ENCODE peak calls at places on chromosomes 3 and 15, in five cellular contexts. One of them, this sample, is unnamed.

GRCh38 chr3:56956906-56957305 is 103.6 kb upstream of the SPATA12 start:
- DNase-seq in fibroblast of lung: no peak
- DNase-seq in CD8-positive, alpha-beta memory T cell: no peak
- DNase-seq in heart left ventricle: no peak
- DNase-seq in uterus: no peak
- DNase-seq in this sample: no peak

GRCh38 chr3:69370156-69370944 is 15.5 kb downstream of the FRMD4B start:
- DNase-seq in CD8-positive, alpha-beta memory T cell: no peak
- DNase-seq in uterus: peak
- DNase-seq in fibroblast of lung: no peak
- DNase-seq in heart left ventricle: peak
- DNase-seq in this sample: no peak

GRCh38 chr3:14884665-14885064 is 62.7 kb upstream of the NR2C2 start:
- DNase-seq in fibroblast of lung: no peak
- DNase-seq in uterus: no peak
- DNase-seq in CD8-positive, alpha-beta memory T cell: no peak
- DNase-seq in heart left ventricle: no peak
- DNase-seq in this sample: no peak

GRCh38 chr3:7682822-7683229 is 818.8 kb upstream of the LMCD1 start:
- DNase-seq in fibroblast of lung: peak
- DNase-seq in uterus: no peak
- DNase-seq in CD8-positive, alpha-beta memory T cell: no peak
- DNase-seq in heart left ventricle: no peak
- DNase-seq in this sample: peak

GRCh38 chr15:89198934-89199333 is 22.4 kb downstream of the RLBP1 start:
- DNase-seq in heart left ventricle: no peak
- DNase-seq in uterus: no peak
- DNase-seq in fibroblast of lung: no peak
- DNase-seq in CD8-positive, alpha-beta memory T cell: no peak
- DNase-seq in this sample: no peak

GRCh38 chr15:92907880-92908279 is 7.8 kb downstream of the CHD2 start:
- DNase-seq in heart left ventricle: no peak
- DNase-seq in uterus: peak
- DNase-seq in CD8-positive, alpha-beta memory T cell: no peak
- DNase-seq in fibroblast of lung: peak
- DNase-seq in this sample: peak

GRCh38 chr3:52039846-52040245 is 16.5 kb downstream of the DUSP7 start:
- DNase-seq in fibroblast of lung: peak
- DNase-seq in CD8-positive, alpha-beta memory T cell: no peak
- DNase-seq in heart left ventricle: peak
- DNase-seq in uterus: peak
- DNase-seq in this sample: no peak

GRCh38 chr3:22609139-22609538 is 594.0 kb upstream of the UBE2E2 start:
- DNase-seq in CD8-positive, alpha-beta memory T cell: no peak
- DNase-seq in fibroblast of lung: no peak
- DNase-seq in uterus: no peak
- DNase-seq in heart left ventricle: no peak
- DNase-seq in this sample: no peak

GRCh38 chr3:189593581-189593980 is 37.6 kb upstream of the TP63 start:
- DNase-seq in uterus: no peak
- DNase-seq in fibroblast of lung: peak
- DNase-seq in CD8-positive, alpha-beta memory T cell: no peak
- DNase-seq in heart left ventricle: no peak
- DNase-seq in this sample: no peak

GRCh38 chr3:11523793-11524160 is 119.9 kb downstream of the VGLL4 start:
- DNase-seq in heart left ventricle: no peak
- DNase-seq in CD8-positive, alpha-beta memory T cell: no peak
- DNase-seq in uterus: peak
- DNase-seq in fibroblast of lung: no peak
- DNase-seq in this sample: no peak

GRCh38 chr3:195209836-195210551 is 61.0 kb downstream of the XXYLT1 start:
- DNase-seq in uterus: peak
- DNase-seq in CD8-positive, alpha-beta memory T cell: no peak
- DNase-seq in fibroblast of lung: peak
- DNase-seq in heart left ventricle: peak
- DNase-seq in this sample: no peak

GRCh38 chr3:150059729-150060128 is 89.0 kb upstream of the PFN2 start:
- DNase-seq in CD8-positive, alpha-beta memory T cell: no peak
- DNase-seq in uterus: no peak
- DNase-seq in fibroblast of lung: no peak
- DNase-seq in heart left ventricle: no peak
- DNase-seq in this sample: no peak

GRCh38 chr3:161879470-161879869 is 382.9 kb downstream of the OTOL1 start:
- DNase-seq in CD8-positive, alpha-beta memory T cell: no peak
- DNase-seq in uterus: no peak
- DNase-seq in fibroblast of lung: no peak
- DNase-seq in heart left ventricle: no peak
- DNase-seq in this sample: no peak

GRCh38 chr3:142595581-142595950 is 627 bp upstream of the PLS1 start:
- DNase-seq in CD8-positive, alpha-beta memory T cell: no peak
- DNase-seq in fibroblast of lung: peak
- DNase-seq in heart left ventricle: no peak
- DNase-seq in uterus: no peak
- DNase-seq in this sample: peak

GRCh38 chr3:16363636-16364035 is 98.6 kb downstream of the OXNAD1 start:
- DNase-seq in CD8-positive, alpha-beta memory T cell: no peak
- DNase-seq in uterus: no peak
- DNase-seq in heart left ventricle: no peak
- DNase-seq in fibroblast of lung: no peak
- DNase-seq in this sample: no peak

GRCh38 chr15:83275412-83275811 is 9.1 kb downstream of the BNC1 start:
- DNase-seq in fibroblast of lung: no peak
- DNase-seq in uterus: no peak
- DNase-seq in CD8-positive, alpha-beta memory T cell: no peak
- DNase-seq in heart left ventricle: no peak
- DNase-seq in this sample: no peak

GRCh38 chr3:20462226-20462625 is 276.2 kb upstream of the SGO1 start:
- DNase-seq in uterus: no peak
- DNase-seq in heart left ventricle: no peak
- DNase-seq in fibroblast of lung: no peak
- DNase-seq in CD8-positive, alpha-beta memory T cell: no peak
- DNase-seq in this sample: no peak

GRCh38 chr3:58288011-58288728 is 17.9 kb upstream of the RPP14 start:
- DNase-seq in heart left ventricle: no peak
- DNase-seq in CD8-positive, alpha-beta memory T cell: no peak
- DNase-seq in uterus: no peak
- DNase-seq in fibroblast of lung: no peak
- DNase-seq in this sample: no peak

GRCh38 chr15:68349173-68349572 is 71.6 kb downstream of the FEM1B start:
- DNase-seq in CD8-positive, alpha-beta memory T cell: no peak
- DNase-seq in uterus: no peak
- DNase-seq in fibroblast of lung: peak
- DNase-seq in heart left ventricle: no peak
- DNase-seq in this sample: no peak

GRCh38 chr15:62897634-62898033 is 144.9 kb upstream of the TPM1 start:
- DNase-seq in CD8-positive, alpha-beta memory T cell: no peak
- DNase-seq in heart left ventricle: no peak
- DNase-seq in fibroblast of lung: no peak
- DNase-seq in uterus: no peak
- DNase-seq in this sample: no peak

GRCh38 chr15:31390029-31390428 is 63.4 kb downstream of the KLF13 start:
- DNase-seq in fibroblast of lung: no peak
- DNase-seq in CD8-positive, alpha-beta memory T cell: no peak
- DNase-seq in heart left ventricle: no peak
- DNase-seq in uterus: no peak
- DNase-seq in this sample: peak

GRCh38 chr3:37279226-37279625 is 104.8 kb upstream of the LRRFIP2 start:
- DNase-seq in uterus: no peak
- DNase-seq in CD8-positive, alpha-beta memory T cell: no peak
- DNase-seq in fibroblast of lung: peak
- DNase-seq in heart left ventricle: no peak
- DNase-seq in this sample: no peak

GRCh38 chr3:190673157-190673556 is 159.3 kb downstream of the IL1RAP start:
- DNase-seq in uterus: no peak
- DNase-seq in heart left ventricle: no peak
- DNase-seq in fibroblast of lung: no peak
- DNase-seq in CD8-positive, alpha-beta memory T cell: no peak
- DNase-seq in this sample: peak

GRCh38 chr3:135887220-135887619 is 78.3 kb upstream of the PPP2R3A start:
- DNase-seq in fibroblast of lung: peak
- DNase-seq in heart left ventricle: no peak
- DNase-seq in uterus: no peak
- DNase-seq in CD8-positive, alpha-beta memory T cell: no peak
- DNase-seq in this sample: no peak

GRCh38 chr3:107855710-107856109 is 235.1 kb downstream of the CD47 start:
- DNase-seq in fibroblast of lung: peak
- DNase-seq in heart left ventricle: no peak
- DNase-seq in CD8-positive, alpha-beta memory T cell: no peak
- DNase-seq in uterus: no peak
- DNase-seq in this sample: no peak

GRCh38 chr15:93243573-93243972 is 154.6 kb upstream of the RGMA start:
- DNase-seq in uterus: no peak
- DNase-seq in CD8-positive, alpha-beta memory T cell: no peak
- DNase-seq in heart left ventricle: no peak
- DNase-seq in fibroblast of lung: no peak
- DNase-seq in this sample: no peak

GRCh38 chr15:70271422-70272088 is 173.8 kb upstream of the TLE3 start:
- DNase-seq in heart left ventricle: no peak
- DNase-seq in fibroblast of lung: peak
- DNase-seq in CD8-positive, alpha-beta memory T cell: no peak
- DNase-seq in uterus: peak
- DNase-seq in this sample: peak

GRCh38 chr15:59996498-59997041 is 7.5 kb upstream of the FOXB1 start:
- DNase-seq in uterus: no peak
- DNase-seq in heart left ventricle: no peak
- DNase-seq in CD8-positive, alpha-beta memory T cell: no peak
- DNase-seq in fibroblast of lung: no peak
- DNase-seq in this sample: no peak

GRCh38 chr3:113194747-113195400 is 16.5 kb upstream of the BOC start:
- DNase-seq in CD8-positive, alpha-beta memory T cell: no peak
- DNase-seq in heart left ventricle: no peak
- DNase-seq in fibroblast of lung: no peak
- DNase-seq in uterus: no peak
- DNase-seq in this sample: no peak

GRCh38 chr3:67521053-67521646 is 133.3 kb downstream of the SUCLG2 start:
- DNase-seq in heart left ventricle: no peak
- DNase-seq in uterus: no peak
- DNase-seq in fibroblast of lung: no peak
- DNase-seq in CD8-positive, alpha-beta memory T cell: no peak
- DNase-seq in this sample: no peak

GRCh38 chr15:67146875-67147381 is 81.5 kb downstream of the SMAD3 start:
- DNase-seq in fibroblast of lung: peak
- DNase-seq in uterus: peak
- DNase-seq in CD8-positive, alpha-beta memory T cell: no peak
- DNase-seq in heart left ventricle: no peak
- DNase-seq in this sample: peak

GRCh38 chr3:17088602-17089313 is 204.0 kb downstream of the PLCL2 start:
- DNase-seq in fibroblast of lung: no peak
- DNase-seq in CD8-positive, alpha-beta memory T cell: peak
- DNase-seq in uterus: no peak
- DNase-seq in heart left ventricle: no peak
- DNase-seq in this sample: no peak

GRCh38 chr15:75891895-75892294 is 11.8 kb upstream of the FBXO22 start:
- DNase-seq in CD8-positive, alpha-beta memory T cell: no peak
- DNase-seq in heart left ventricle: no peak
- DNase-seq in uterus: no peak
- DNase-seq in fibroblast of lung: peak
- DNase-seq in this sample: peak

GRCh38 chr3:194205675-194206133 is 69.8 kb downstream of the HES1 start:
- DNase-seq in uterus: no peak
- DNase-seq in fibroblast of lung: no peak
- DNase-seq in CD8-positive, alpha-beta memory T cell: no peak
- DNase-seq in heart left ventricle: no peak
- DNase-seq in this sample: no peak

GRCh38 chr3:50600841-50601591 is 10.6 kb downstream of the CISH start:
- DNase-seq in heart left ventricle: peak
- DNase-seq in uterus: peak
- DNase-seq in CD8-positive, alpha-beta memory T cell: peak
- DNase-seq in fibroblast of lung: peak
- DNase-seq in this sample: peak
- H3K27ac ChIP-seq in heart left ventricle: peak
- H3K27ac ChIP-seq in uterus: peak
- H3K27ac ChIP-seq in CD8-positive, alpha-beta memory T cell: peak
- H3K27ac ChIP-seq in fibroblast of lung: peak
- H3K27ac ChIP-seq in this sample: peak

GRCh38 chr3:179949869-179950268 is 86.9 kb downstream of the PEX5L start:
- DNase-seq in CD8-positive, alpha-beta memory T cell: no peak
- DNase-seq in uterus: no peak
- DNase-seq in heart left ventricle: no peak
- DNase-seq in fibroblast of lung: no peak
- DNase-seq in this sample: no peak
- H3K27ac ChIP-seq in CD8-positive, alpha-beta memory T cell: no peak
- H3K27ac ChIP-seq in uterus: no peak
- H3K27ac ChIP-seq in heart left ventricle: no peak
- H3K27ac ChIP-seq in fibroblast of lung: no peak
- H3K27ac ChIP-seq in this sample: no peak

DNA sequence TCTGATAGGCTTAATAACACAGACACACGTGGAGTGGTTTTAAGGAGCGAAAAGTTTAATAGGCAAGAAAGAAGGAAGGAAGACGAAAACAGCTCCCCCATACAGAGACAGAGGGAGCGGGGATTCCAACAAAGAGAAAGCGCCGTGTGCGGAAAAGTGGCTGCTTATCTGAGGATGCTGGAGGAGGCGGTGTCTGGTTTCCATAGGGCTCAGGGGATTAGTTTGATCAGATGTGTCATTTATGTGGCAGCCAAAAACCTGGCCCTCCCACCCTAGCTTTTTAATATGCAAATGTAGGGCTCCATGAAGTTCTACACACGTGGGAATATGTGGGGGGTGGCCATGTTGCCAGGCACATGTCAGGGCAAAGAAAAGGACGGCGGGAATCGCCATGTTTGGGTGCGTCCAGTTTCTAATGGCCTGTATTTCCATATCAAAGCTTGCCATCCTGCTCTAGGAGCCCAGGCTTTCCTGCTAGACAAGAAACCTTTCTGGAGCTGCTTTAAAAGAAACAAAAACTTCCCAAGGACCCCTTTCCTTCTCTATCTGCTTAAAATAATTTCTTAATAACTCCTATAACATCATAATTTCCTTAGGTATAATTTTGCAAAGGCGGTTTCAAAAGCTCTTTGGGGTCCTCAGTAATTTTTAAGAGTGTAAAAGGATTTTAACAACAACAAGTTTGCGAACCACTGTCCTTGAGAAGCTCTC is 749 bp upstream of the ZNF589 start:
- DNase-seq in fibroblast of lung: no peak
- DNase-seq in heart left ventricle: peak
- DNase-seq in uterus: no peak
- DNase-seq in CD8-positive, alpha-beta memory T cell: no peak
- DNase-seq in this sample: no peak
- H3K27ac ChIP-seq in fibroblast of lung: no peak
- H3K27ac ChIP-seq in heart left ventricle: peak
- H3K27ac ChIP-seq in uterus: peak
- H3K27ac ChIP-seq in CD8-positive, alpha-beta memory T cell: peak
- H3K27ac ChIP-seq in this sample: no peak

DNA sequence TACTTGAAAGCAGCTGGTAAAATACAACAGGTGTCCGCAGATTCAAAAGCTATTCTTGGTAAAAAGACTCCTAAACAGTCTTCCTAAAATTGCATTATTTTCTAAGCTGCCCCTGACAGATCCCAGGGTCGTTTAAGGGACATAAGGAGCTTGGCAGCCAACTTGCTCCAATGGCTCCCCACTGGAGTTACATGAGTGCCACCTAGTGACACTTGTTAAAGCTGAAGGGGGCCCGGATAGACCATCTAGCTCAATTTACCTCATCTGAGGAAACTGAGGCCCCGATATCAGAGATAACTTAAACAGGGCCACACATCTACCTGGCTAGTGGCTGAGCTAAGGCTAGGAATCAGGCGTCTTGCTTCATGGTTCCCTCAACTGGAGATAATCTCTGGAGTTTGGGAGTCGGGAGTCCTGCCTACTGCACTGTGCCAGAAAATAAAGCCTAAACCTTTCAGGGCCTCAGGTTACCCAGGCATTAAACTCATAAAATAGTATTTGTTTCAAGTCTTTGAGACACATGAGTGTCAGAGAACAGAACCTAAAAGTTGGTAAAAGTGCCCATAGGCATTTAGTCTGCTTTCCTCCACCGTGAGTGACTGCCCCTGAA is 6.5 kb upstream of the TBC1D23 start:
- DNase-seq in uterus: peak
- DNase-seq in fibroblast of lung: peak
- DNase-seq in heart left ventricle: no peak
- DNase-seq in CD8-positive, alpha-beta memory T cell: peak
- DNase-seq in this sample: peak
- H3K27ac ChIP-seq in uterus: no peak
- H3K27ac ChIP-seq in fibroblast of lung: no peak
- H3K27ac ChIP-seq in heart left ventricle: peak
- H3K27ac ChIP-seq in CD8-positive, alpha-beta memory T cell: no peak
- H3K27ac ChIP-seq in this sample: no peak

This sample was measured in SJSA1.